ENCODE peak calls at places on chromosomes 4 and X, in four cellular contexts. L is GM10248, R is neural crest cell, V is WERI-Rb-1. I is an unnamed sample.

GRCh38 chr4:26105815-26106699 is 192.0 kb downstream of the SMIM20 start:
- DNase-seq in L (no peak), R (no peak), V (no peak), I (no peak)

GRCh38 chrX:136209016-136209738 is 42.0 kb downstream of the MAP7D3 start:
- DNase-seq in L (peak), R (peak), V (peak), I (no peak)

GRCh38 chr4:40672528-40673522 is 43.2 kb upstream of the RBM47 start:
- DNase-seq in L (peak), R (no peak), V (peak), I (peak)

GRCh38 chr4:182194115-182194834 is 48.9 kb upstream of the TENM3 start:
- DNase-seq in L (no peak), R (no peak), V (no peak), I (no peak)

GRCh38 chrX:45771560-45772340 is 571.1 kb upstream of the DIPK2B start:
- DNase-seq in L (peak), R (no peak), V (no peak), I (peak)

GRCh38 chr4:138749303-138749702 is 266.3 kb upstream of the NOCT start:
- DNase-seq in L (no peak), R (no peak), V (no peak), I (no peak)

GRCh38 chr4:59339631-59340030 is 1860.5 kb upstream of the ADGRL3 start:
- DNase-seq in L (no peak), R (no peak), V (no peak), I (no peak)

GRCh38 chr4:27129871-27130277 is 269.2 kb downstream of the STIM2 start:
- DNase-seq in L (no peak), R (no peak), V (no peak), I (no peak)

GRCh38 chrX:47570794-47571193 is 9.8 kb downstream of the ARAF start:
- DNase-seq in L (no peak), R (no peak), V (no peak), I (no peak)

GRCh38 chrX:47566841-47567240 is 5.8 kb downstream of the ARAF start:
- DNase-seq in L (no peak), R (no peak), V (no peak), I (peak)

GRCh38 chrX:47571215-47571614 is 10.2 kb downstream of the ARAF start:
- DNase-seq in L (peak), R (no peak), V (no peak), I (no peak)

GRCh38 chrX:47571896-47572295 is 10.3 kb upstream of the TIMP1 start:
- DNase-seq in L (no peak), R (no peak), V (no peak), I (no peak)

DNA sequence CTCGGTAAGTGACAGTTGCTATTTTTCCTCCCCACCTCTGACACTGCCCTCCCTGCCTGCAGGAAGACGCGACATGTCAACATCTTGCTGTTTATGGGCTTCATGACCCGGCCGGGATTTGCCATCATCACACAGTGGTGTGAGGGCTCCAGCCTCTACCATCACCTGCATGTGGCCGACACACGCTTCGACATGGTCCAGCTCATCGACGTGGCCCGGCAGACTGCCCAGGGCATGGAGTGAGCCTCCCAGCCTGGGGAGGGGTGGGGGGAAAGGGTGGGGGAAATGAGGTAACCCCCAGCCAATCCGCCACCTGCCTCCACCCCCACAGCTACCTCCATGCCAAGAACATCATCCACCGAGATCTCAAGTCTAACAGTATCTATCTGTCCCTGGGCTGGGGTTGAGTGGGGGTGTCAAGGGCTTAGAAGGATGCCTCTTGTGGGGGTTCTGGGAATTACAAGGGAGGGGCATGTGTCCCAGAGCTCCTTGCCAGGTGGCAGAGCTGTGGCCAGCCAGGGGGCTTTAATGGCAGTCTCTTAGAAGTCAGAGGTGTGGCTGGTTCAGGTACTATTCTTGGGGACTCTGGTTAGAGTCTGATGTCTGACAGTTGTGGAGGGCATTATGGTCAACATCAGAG is 7.8 kb downstream of the ARAF start:
- DNase-seq in L (no peak), R (peak), V (peak), I (no peak)
- TF ChIP-seq CTCF in L (no peak), R (peak), V (peak), I (peak)

DNA sequence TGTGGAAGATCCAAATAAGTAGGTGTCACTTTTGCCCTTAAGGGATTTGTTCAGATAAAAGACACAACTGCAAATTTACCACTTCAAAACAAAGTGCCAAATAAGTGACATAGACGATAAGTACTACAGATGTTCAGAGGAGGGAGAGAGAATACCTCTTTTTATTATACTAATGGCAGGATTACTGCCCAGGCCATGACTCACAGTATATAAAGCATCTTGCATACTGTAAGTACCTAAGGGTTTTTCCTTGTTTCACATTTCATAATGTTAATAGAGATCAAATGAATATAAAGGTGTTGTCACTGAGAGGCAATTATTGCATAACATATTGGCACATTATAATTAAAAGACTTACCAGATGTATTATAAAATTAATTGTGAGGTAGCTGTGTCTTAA is 46.4 kb downstream of the PTPN13 start:
- DNase-seq in L (no peak), R (no peak), V (no peak), I (no peak)
- TF ChIP-seq CTCF in L (no peak), R (no peak), V (no peak), I (no peak)

GRCh38 chr4:99201687-99202086 is 17.4 kb downstream of the ADH6 start:
- DNase-seq in L (no peak), R (no peak), V (no peak), I (no peak)
- TF ChIP-seq CTCF in L (no peak), R (no peak), V (no peak), I (no peak)

GRCh38 chrX:153649178-153649914 is 2.3 kb downstream of the DUSP9 start:
- DNase-seq in L (peak), R (no peak), V (peak), I (peak)
- TF ChIP-seq CTCF in L (peak), R (peak), V (peak), I (peak)

DNA sequence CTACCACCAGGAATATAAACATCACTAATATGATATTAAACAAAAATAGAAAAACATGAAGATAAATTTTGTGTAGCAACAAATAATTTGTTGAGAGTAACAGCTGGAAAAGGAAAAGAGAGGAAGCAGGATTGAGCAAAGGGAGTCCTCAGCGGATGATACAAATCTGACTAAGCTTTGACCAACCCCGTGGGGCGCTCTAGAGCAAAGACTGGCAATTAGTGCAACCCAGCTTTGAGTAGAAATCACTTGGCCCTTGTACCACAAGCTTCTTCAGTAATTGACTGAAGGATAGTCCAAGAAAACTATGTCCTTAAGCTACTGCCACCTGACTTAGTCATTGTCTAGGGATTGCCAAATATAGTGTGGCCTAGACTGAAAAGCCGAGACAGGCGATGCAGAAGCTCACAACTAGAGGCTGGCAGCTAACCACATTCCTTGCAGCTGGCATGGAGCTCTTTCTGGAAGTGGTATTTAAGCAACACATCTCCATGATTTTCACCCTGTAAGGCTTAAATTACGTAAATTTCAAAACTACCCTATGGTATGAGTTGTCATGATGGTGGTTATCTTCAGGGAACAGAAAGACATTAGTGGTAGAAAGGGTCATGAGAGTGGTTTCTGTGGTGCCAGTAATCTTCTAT is 396.0 kb downstream of the PDGFC start:
- DNase-seq in L (no peak), R (no peak), V (no peak), I (no peak)
- TF ChIP-seq CTCF in L (no peak), R (no peak), V (no peak), I (no peak)

DNA sequence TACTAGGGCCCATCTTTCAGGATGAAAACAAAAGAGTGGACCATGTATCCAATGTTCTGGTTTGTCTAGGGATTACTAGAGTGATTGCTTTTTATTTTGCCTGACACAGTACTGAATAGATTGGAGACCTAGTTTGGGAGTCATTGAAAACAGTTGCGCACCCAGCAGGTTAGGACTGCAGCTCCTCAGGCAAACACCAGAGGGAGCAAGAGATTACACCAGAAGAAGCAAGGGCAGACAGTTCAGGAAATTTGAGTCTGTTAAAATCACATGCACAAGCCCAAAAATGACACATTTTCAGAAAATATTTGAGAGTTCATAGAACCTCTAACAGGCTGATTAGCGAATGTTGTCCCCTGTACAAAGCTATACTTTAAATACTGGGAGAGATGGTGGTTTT is 55.6 kb downstream of the CYLC1 start:
- DNase-seq in L (peak), R (peak), V (peak), I (peak)
- TF ChIP-seq CTCF in L (peak), R (peak), V (peak), I (no peak)

I was measured in GM20000.